ENCODE peak calls at places on chromosome 4, in four cellular contexts. F is AG09319, H is progenitor cell of endocrine pancreas, W is mammary epithelial cell. X is an unnamed sample.

GRCh38 chr4:76354517-76355473 is 48.3 kb downstream of the STBD1 start:
- DNase-seq in F (no peak), H (no peak), W (no peak), X (peak; percentile 61)

GRCh38 chr4:26076896-26077295 is 162.9 kb downstream of the SMIM20 start:
- DNase-seq in H (no peak), F (no peak), W (no peak), X (no peak)

GRCh38 chr4:141563721-141564120 is 72.7 kb upstream of the IL15 start:
- DNase-seq in W (peak; percentile 18), F (no peak), H (no peak), X (no peak)

GRCh38 chr4:121728798-121729226 is 32.0 kb upstream of the ANXA5 start:
- DNase-seq in F (no peak), W (peak; percentile 77), H (no peak), X (no peak)

GRCh38 chr4:143338313-143338712 is 1.6 kb downstream of the GAB1 start:
- DNase-seq in W (no peak), H (no peak), F (no peak), X (no peak)

GRCh38 chr4:8113611-8114343 is 44.8 kb downstream of the ABLIM2 start:
- DNase-seq in H (no peak), F (no peak), W (no peak), X (no peak)

GRCh38 chr4:19945501-19945900 is 306.2 kb upstream of the SLIT2 start:
- DNase-seq in F (no peak), W (no peak), H (no peak), X (no peak)

GRCh38 chr4:81650871-81651270 is 179.2 kb upstream of the RASGEF1B start:
- DNase-seq in H (no peak), F (no peak), W (no peak), X (no peak)

GRCh38 chr4:1990348-1990645 is 18.5 kb downstream of the NELFA start:
- DNase-seq in W (no peak), H (no peak), F (no peak), X (no peak)

GRCh38 chr4:87631668-87632067 is 18.4 kb upstream of the DMP1 start:
- DNase-seq in F (no peak), H (no peak), W (no peak), X (no peak)

GRCh38 chr4:142815834-142816233 is 30.3 kb downstream of the INPP4B start:
- DNase-seq in F (peak; percentile 24), W (peak; percentile 63), H (no peak), X (peak; percentile 50)

GRCh38 chr4:128715616-128716015 is 93.9 kb upstream of the JADE1 start:
- DNase-seq in H (no peak), W (no peak), F (peak; percentile 72), X (no peak)

GRCh38 chr4:83124079-83124780 is 9.7 kb upstream of the PLAC8 start:
- DNase-seq in H (no peak), W (no peak), F (no peak), X (no peak)

GRCh38 chr4:1644906-1645657 is 39.0 kb downstream of the FAM53A start:
- DNase-seq in H (no peak), F (no peak), W (peak; percentile 62), X (no peak)

GRCh38 chr4:77052352-77052751 is 23.4 kb downstream of the CCNI start:
- DNase-seq in F (no peak), H (no peak), W (peak; percentile 46), X (peak; percentile 73)

GRCh38 chr4:37415845-37416369 is 171.4 kb downstream of the NWD2 start:
- DNase-seq in H (no peak), W (no peak), F (no peak), X (no peak)

GRCh38 chr4:122783301-122784215 is 43.1 kb upstream of the FGF2 start:
- DNase-seq in W (peak; percentile 87), H (no peak), F (peak; percentile 60), X (no peak)

GRCh38 chr4:155009288-155009687 is 199.1 kb upstream of the NPY2R start:
- DNase-seq in F (no peak), W (no peak), H (no peak), X (no peak)

GRCh38 chr4:33850503-33850902 is 2393.8 kb downstream of the ARAP2 start:
- DNase-seq in H (no peak), F (no peak), W (peak; percentile 12), X (no peak)

GRCh38 chr4:99636422-99636821 is 21.2 kb downstream of the C4orf54 start:
- DNase-seq in W (no peak), F (no peak), H (no peak), X (no peak)

GRCh38 chr4:3739577-3739976 is 26.6 kb upstream of the ADRA2C start:
- DNase-seq in W (no peak), F (no peak), H (no peak), X (no peak)

GRCh38 chr4:18869166-18869565 is 847.6 kb upstream of the LCORL start:
- DNase-seq in H (no peak), W (no peak), F (no peak), X (no peak)

GRCh38 chr4:144355809-144356757 is 215.6 kb upstream of the GYPA start:
- DNase-seq in H (no peak), W (peak; percentile 86), F (no peak), X (peak; percentile 52)

GRCh38 chr4:187172340-187172761 is 448.7 kb upstream of the FAT1 start:
- DNase-seq in F (peak; percentile 58), W (no peak), H (no peak), X (no peak)

GRCh38 chr4:187174749-187175148 is 451.1 kb upstream of the FAT1 start:
- DNase-seq in W (no peak), H (no peak), F (no peak), X (no peak)

GRCh38 chr4:187176261-187176910 is 452.7 kb upstream of the FAT1 start:
- DNase-seq in H (no peak), W (no peak), F (no peak), X (no peak)

GRCh38 chr4:187178084-187178483 is 454.4 kb upstream of the FAT1 start:
- DNase-seq in H (no peak), W (no peak), F (no peak), X (no peak)

GRCh38 chr4:187175197-187175596 is 451.5 kb upstream of the FAT1 start:
- DNase-seq in H (no peak), F (no peak), W (no peak), X (no peak)
- TF ChIP-seq CTCF in H (peak; percentile 13), F (no peak), W (peak; percentile 20), X (no peak)

GRCh38 chr4:13430834-13431568 is 53.1 kb downstream of the RAB28 start:
- DNase-seq in F (no peak), H (no peak), W (no peak), X (no peak)
- TF ChIP-seq CTCF in F (no peak), H (peak; percentile 11), W (peak; percentile 51), X (peak; percentile 36)

DNA sequence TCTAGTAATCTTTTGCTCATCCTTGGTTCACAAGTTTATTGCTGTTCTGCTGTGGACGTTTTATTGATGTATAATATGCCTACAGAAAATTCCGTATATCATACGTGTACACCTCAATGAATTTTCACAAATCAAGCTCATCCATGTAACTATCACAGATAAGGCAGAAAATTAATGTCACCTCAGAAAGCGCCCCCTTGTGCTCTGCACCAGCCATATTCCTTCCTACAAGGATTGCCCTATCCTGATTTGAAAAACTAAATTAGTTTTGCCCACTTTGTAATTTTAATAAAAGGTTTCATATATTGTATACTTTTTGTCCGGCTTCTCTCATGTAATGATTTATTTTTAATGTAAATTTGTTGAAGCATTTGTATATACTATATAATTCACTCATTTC is 390.8 kb downstream of the ADGRL3 start:
- DNase-seq in F (no peak), H (no peak), W (no peak), X (no peak)
- TF ChIP-seq CTCF in F (no peak), H (no peak), W (peak; percentile 34), X (no peak)

DNA sequence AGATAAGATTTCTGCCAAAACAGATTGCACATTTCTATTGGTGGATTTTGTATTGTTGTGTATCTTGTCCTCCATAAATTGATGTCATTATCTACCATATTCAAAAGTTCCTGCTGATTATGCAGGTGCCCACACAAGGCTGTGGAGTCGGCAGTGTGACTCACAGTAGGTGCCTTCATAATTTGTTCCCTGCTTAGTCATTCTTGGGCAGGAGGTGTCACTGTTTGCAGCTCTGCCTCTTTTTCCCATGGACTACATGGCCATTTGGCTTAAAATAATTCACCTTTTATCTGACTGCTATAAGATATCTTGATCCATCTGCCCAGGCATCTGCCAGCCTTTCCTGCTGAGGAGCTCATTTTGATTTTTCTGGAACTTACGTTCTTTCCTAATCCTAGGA is 33.6 kb upstream of the ENPEP start:
- DNase-seq in H (no peak), W (peak; percentile 0), F (no peak), X (peak; percentile 4)
- TF ChIP-seq CTCF in H (no peak), W (peak; percentile 3), F (no peak), X (no peak)

GRCh38 chr4:178395798-178396197 is 953.6 kb upstream of the AGA start:
- DNase-seq in F (no peak), H (no peak), W (no peak), X (no peak)
- TF ChIP-seq CTCF in F (no peak), H (peak; percentile 31), W (peak; percentile 48), X (no peak)

DNA sequence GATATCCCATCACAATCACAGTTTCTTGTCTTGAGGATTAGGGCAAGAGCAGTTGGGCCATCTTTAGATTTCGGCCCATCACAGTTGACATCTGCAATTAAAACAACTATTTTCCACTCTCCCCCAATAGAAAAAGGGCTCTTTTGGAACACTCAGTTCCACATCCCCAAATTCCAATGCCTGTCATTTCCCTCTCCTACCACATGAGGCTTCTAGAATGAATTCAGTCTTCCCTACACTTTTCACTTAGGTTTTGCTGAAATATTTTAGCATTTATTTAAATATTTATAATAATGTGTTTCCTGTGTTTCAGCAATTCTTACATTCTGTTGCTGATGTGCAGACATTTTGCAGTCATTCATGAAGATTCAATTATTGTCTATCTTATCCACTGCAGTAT is 118.4 kb downstream of the COX18 start:
- DNase-seq in H (no peak), W (no peak), F (no peak), X (no peak)
- TF ChIP-seq CTCF in H (peak; percentile 28), W (peak; percentile 17), F (peak; percentile 6), X (no peak)

GRCh38 chr4:110175634-110176033 is 22.8 kb downstream of the ELOVL6 start:
- DNase-seq in W (peak; percentile 32), F (no peak), H (no peak), X (no peak)

GRCh38 chr4:110172972-110173371 is 25.4 kb downstream of the ELOVL6 start:
- DNase-seq in F (no peak), H (no peak), W (no peak), X (no peak)

GRCh38 chr4:110171981-110172380 is 26.4 kb downstream of the ELOVL6 start:
- DNase-seq in W (no peak), H (no peak), F (no peak), X (no peak)

GRCh38 chr4:110165382-110166285 is 32.8 kb downstream of the ELOVL6 start:
- DNase-seq in H (no peak), F (no peak), W (peak; percentile 85), X (peak; percentile 83)

DNA sequence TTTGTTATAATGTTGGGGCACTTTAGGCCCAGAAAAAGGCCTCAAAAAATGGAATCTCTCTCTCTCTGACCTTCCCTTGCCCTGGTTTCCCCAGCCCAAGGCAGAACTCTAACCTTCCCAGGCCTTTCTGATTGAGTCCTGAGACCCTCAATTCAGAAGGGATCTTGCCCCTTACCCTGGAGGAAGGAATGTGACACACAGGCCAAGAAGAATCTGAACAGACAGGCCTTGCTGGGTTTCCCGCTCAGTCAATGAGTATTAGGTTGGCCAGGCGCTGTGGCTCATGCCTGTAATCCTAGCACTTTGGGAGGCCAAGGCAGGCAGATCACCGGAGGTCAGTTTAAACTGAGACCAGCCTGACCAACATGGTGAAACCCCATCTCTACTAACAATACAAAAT is 27.6 kb downstream of the ELOVL6 start:
- DNase-seq in W (no peak), H (no peak), F (no peak), X (no peak)
- TF ChIP-seq CTCF in W (no peak), H (no peak), F (no peak), X (no peak)